ENCODE peak calls at places on chromosomes 7 and 10, in five cellular contexts. O, N, I, T and M are unnamed samples.
A peak's percentile ranks its signal among the peaks of the same experiment; 100 is the strongest.

GRCh38 chr7:578386-578785 is 58.7 kb upstream of the PDGFA start:
- DNase-seq in T (no peak), O (no peak), I (no peak), N (no peak), M (no peak)

GRCh38 chr10:97185326-97186058 is at the start of gene SLIT1:
- DNase-seq in N (peak; percentile 16), T (no peak), O (no peak), I (no peak), M (no peak)

GRCh38 chr10:130159395-130159794 is 23.2 kb downstream of the GLRX3 start:
- DNase-seq in N (no peak), I (no peak), O (no peak), T (no peak), M (no peak)

GRCh38 chr7:42237891-42238531 is 1.0 kb upstream of the GLI3 start:
- DNase-seq in N (peak; percentile 44), I (no peak), O (no peak), T (peak; percentile 76), M (no peak)

GRCh38 chr10:84194424-84195043 is at the start of gene CDHR1:
- DNase-seq in N (peak; percentile 25), T (peak; percentile 17), O (peak; percentile 56), I (no peak), M (no peak)

GRCh38 chr7:20786779-20787651 is at the start of gene SP8:
- DNase-seq in T (no peak), O (no peak), N (peak; percentile 28), I (no peak), M (peak; percentile 32)

GRCh38 chr7:151865070-151865670 is 11.7 kb downstream of the PRKAG2 start:
- DNase-seq in O (no peak), N (no peak), I (no peak), T (no peak), M (no peak)

GRCh38 chr10:121552746-121553145 is 45.5 kb downstream of the FGFR2 start:
- DNase-seq in N (no peak), T (no peak), O (no peak), I (no peak), M (no peak)

GRCh38 chr7:152931583-152931982 is 172.0 kb downstream of the ACTR3B start:
- DNase-seq in T (no peak), I (no peak), N (no peak), O (no peak), M (no peak)

GRCh38 chr7:155222046-155222445 is 75.6 kb upstream of the INSIG1 start:
- DNase-seq in T (no peak), N (no peak), O (no peak), I (no peak), M (no peak)

GRCh38 chr10:123771877-123772644 is 105.9 kb downstream of the GPR26 start:
- DNase-seq in I (no peak), O (peak; percentile 21), T (no peak), N (no peak), M (no peak)

GRCh38 chr7:150986556-150986955 is 4.3 kb upstream of the NOS3 start:
- DNase-seq in N (no peak), O (no peak), T (no peak), I (no peak), M (no peak)

GRCh38 chr10:129820451-129820850 is 143.6 kb downstream of the EBF3 start:
- DNase-seq in T (no peak), O (no peak), I (no peak), N (no peak), M (no peak)

GRCh38 chr10:71985542-71986250 is 21.5 kb downstream of the CHST3 start:
- DNase-seq in I (no peak), O (no peak), T (peak; percentile 66), N (no peak), M (no peak)

GRCh38 chr10:47276576-47277351 is 23.2 kb upstream of the GDF10 start:
- DNase-seq in N (no peak), O (no peak), T (no peak), I (no peak), M (peak; percentile 77)

GRCh38 chr7:124029789-124030188 is 3.1 kb downstream of the TMEM229A start:
- DNase-seq in I (no peak), O (no peak), T (no peak), N (no peak), M (no peak)

GRCh38 chr7:15686209-15686956 is at the start of gene MEOX2:
- DNase-seq in O (no peak), N (peak; percentile 39), I (no peak), T (peak; percentile 91), M (peak; percentile 39)

GRCh38 chr7:74042746-74043522 is 15.0 kb downstream of the ELN start:
- DNase-seq in O (no peak), T (no peak), N (peak; percentile 89), I (peak; percentile 65), M (no peak)

GRCh38 chr7:151432658-151433521 is 7.1 kb downstream of the CRYGN start:
- DNase-seq in N (no peak), T (no peak), O (peak; percentile 47), I (no peak), M (no peak)

GRCh38 chr10:21278491-21279216 is 246.8 kb downstream of the SKIDA1 start:
- DNase-seq in T (peak; percentile 96), O (no peak), N (peak; percentile 91), I (peak; percentile 83), M (peak; percentile 70)

GRCh38 chr7:34107306-34107705 is 202.0 kb downstream of the BMPER start:
- DNase-seq in N (no peak), T (peak; percentile 54), I (no peak), O (no peak), M (no peak)

GRCh38 chr7:3464900-3465622 is 164.0 kb downstream of the SDK1 start:
- DNase-seq in T (no peak), I (no peak), N (no peak), O (peak; percentile 43), M (no peak)

GRCh38 chr10:58590152-58590551 is 77.5 kb downstream of the BICC1 start:
- DNase-seq in I (no peak), N (no peak), O (no peak), T (peak; percentile 22), M (peak; percentile 2)

GRCh38 chr7:83695126-83695960 is 46.4 kb upstream of the SEMA3E start:
- DNase-seq in O (no peak), I (no peak), T (no peak), N (no peak), M (no peak)

GRCh38 chr7:116443101-116443523 is 56.4 kb upstream of the CAV2 start:
- DNase-seq in N (no peak), O (no peak), I (no peak), T (no peak), M (no peak)

GRCh38 chr10:122242266-122242665 is 28.8 kb upstream of the BTBD16 start:
- DNase-seq in N (no peak), I (no peak), T (no peak), O (no peak), M (no peak)

GRCh38 chr7:102018876-102019275 is 201.4 kb downstream of the CUX1 start:
- DNase-seq in I (no peak), T (no peak), O (no peak), N (no peak), M (no peak)

GRCh38 chr10:62374862-62375710 is 917 bp downstream of the ZNF365 start:
- DNase-seq in O (no peak), T (no peak), I (no peak), N (no peak), M (no peak)

GRCh38 chr10:130190737-130191115 is 54.5 kb downstream of the GLRX3 start:
- DNase-seq in N (no peak), O (no peak), I (no peak), T (no peak), M (no peak)

GRCh38 chr7:64799-65430 is 127.5 kb upstream of the FAM20C start:
- DNase-seq in T (no peak), I (no peak), N (peak; percentile 14), O (no peak), M (no peak)

GRCh38 chr7:80724249-80724871 is 85.9 kb downstream of the CD36 start:
- DNase-seq in N (no peak), I (no peak), T (no peak), O (no peak), M (no peak)

GRCh38 chr7:37495574-37496184 is 47.0 kb upstream of the ELMO1 start:
- DNase-seq in N (no peak), O (peak; percentile 14), T (no peak), I (no peak), M (peak; percentile 20)

GRCh38 chr10:5805680-5806079 is 7.6 kb downstream of the GDI2 start:
- DNase-seq in O (no peak), T (no peak), N (no peak), I (no peak), M (no peak)

GRCh38 chr10:108709927-108710722 is 1213.2 kb downstream of the XPNPEP1 start:
- DNase-seq in I (no peak), N (no peak), O (no peak), T (no peak), M (no peak)

GRCh38 chr7:92100523-92100922 is 33.8 kb downstream of the CYP51A1 start:
- DNase-seq in I (no peak), T (no peak), O (no peak), N (no peak), M (peak; percentile 84)
- H3K4me1 ChIP-seq in I (no peaks in the 10 kb centered on the region), T (no peaks in the 10 kb centered on the region), O (no peaks in the 10 kb centered on the region), N (no peaks in the 10 kb centered on the region), M (no peaks in the 10 kb centered on the region)

DNA sequence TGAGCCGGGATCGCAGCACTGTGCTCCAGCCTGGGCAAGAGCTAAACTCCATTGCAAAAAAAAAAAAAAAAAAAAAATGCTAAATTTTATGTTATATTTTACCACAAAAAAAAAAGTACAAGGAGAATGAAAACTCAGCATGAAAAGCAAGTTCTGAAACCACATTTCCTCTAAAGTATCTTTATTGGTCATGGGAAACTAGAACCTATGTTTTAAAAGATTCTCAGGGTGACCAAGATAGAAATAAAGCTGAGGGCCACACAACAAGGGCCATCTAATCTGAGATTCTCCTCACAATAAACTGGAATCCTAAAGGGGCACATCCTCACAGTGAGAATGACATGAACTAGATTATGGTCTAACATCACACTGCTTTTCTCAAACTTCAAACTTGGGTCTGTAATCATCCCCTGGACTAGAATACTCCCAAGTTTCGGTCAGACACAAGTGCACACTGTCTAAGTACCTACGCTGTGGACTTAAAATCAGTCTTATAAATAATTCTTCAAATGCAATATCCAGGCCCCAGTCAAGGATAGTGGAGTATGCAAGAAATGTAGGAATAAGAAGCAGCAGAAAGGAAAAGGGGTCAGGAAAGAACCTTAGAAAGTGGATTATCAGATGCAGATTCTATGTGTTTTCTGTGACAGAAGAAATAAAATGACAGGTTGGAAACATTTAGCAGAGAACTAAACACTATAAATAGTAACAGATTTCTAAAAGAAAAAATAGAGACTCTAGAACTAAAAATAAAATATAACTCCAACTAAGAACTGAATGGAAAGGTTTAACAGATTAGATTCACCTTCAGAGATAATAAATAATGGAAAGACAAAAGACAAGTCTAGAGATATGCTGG is 49.9 kb downstream of the COA1 start:
- DNase-seq in N (no peak), T (no peak), O (no peak), I (no peak), M (no peak)
- H3K4me1 ChIP-seq in N (peaks cover 24% of the 10 kb centered on the region), T (peaks cover 6% of the 10 kb centered on the region), O (peaks cover 41% of the 10 kb centered on the region), I (no peaks in the 10 kb centered on the region), M (no peaks in the 10 kb centered on the region)

GRCh38 chr10:1171586-1171985 is 115.4 kb downstream of the WDR37 start:
- DNase-seq in T (no peak), N (no peak), I (no peak), O (no peak), M (no peak)
- H3K4me1 ChIP-seq in T (no peaks in the 10 kb centered on the region), N (no peaks in the 10 kb centered on the region), I (no peaks in the 10 kb centered on the region), O (no peaks in the 10 kb centered on the region), M (no peaks in the 10 kb centered on the region)

GRCh38 chr10:132170561-132171361 is 16.0 kb upstream of the DPYSL4 start:
- DNase-seq in N (no peak), O (no peak), T (no peak), I (no peak), M (no peak)
- H3K4me1 ChIP-seq in N (no peaks in the 10 kb centered on the region), O (no peaks in the 10 kb centered on the region), T (peaks cover 5% of the 10 kb centered on the region), I (no peaks in the 10 kb centered on the region), M (no peaks in the 10 kb centered on the region)

GRCh38 chr7:157614457-157615020 is 277.7 kb downstream of the DNAJB6 start:
- DNase-seq in T (no peak), N (no peak), O (no peak), I (no peak), M (no peak)
- H3K4me1 ChIP-seq in T (peaks cover 8% of the 10 kb centered on the region), N (no peaks in the 10 kb centered on the region), O (peaks cover 6% of the 10 kb centered on the region), I (no peaks in the 10 kb centered on the region), M (no peaks in the 10 kb centered on the region)